ENCODE peak calls at places on chromosome 10, in five cellular contexts. S, Y, O, A and H are unnamed samples.

GRCh38 chr10:123428302-123428701 is 237.9 kb upstream of the GPR26 start:
- DNase-seq in O (no peak), A (peak), S (no peak), Y (no peak), H (no peak)

GRCh38 chr10:72162978-72163377 is 52.8 kb upstream of the ANAPC16 start:
- DNase-seq in Y (no peak), O (peak), S (no peak), A (peak), H (peak)

GRCh38 chr10:116973946-116974345 is 31.0 kb downstream of the SHTN1 start:
- DNase-seq in S (no peak), O (no peak), A (no peak), Y (no peak), H (no peak)

GRCh38 chr10:68471063-68471585 is 649 bp downstream of the DNA2 start:
- DNase-seq in O (peak), A (peak), Y (no peak), S (peak), H (no peak)

GRCh38 chr10:48439581-48440041 is 133.1 kb downstream of the MAPK8 start:
- DNase-seq in O (no peak), A (no peak), Y (peak), S (peak), H (no peak)

GRCh38 chr10:50367732-50368131 is 116.4 kb upstream of the ASAH2 start:
- DNase-seq in S (peak), O (peak), Y (peak), A (peak), H (peak)

GRCh38 chr10:63711361-63711760 is 190.2 kb downstream of the REEP3 start:
- DNase-seq in A (peak), O (no peak), S (peak), Y (no peak), H (no peak)

GRCh38 chr10:24851595-24851994 is 100.8 kb downstream of the PRTFDC1 start:
- DNase-seq in O (no peak), S (no peak), A (no peak), Y (peak), H (no peak)

GRCh38 chr10:116952729-116953128 is 52.3 kb downstream of the SHTN1 start:
- DNase-seq in O (no peak), A (no peak), S (no peak), Y (no peak), H (no peak)

GRCh38 chr10:88841316-88842111 is 10.1 kb downstream of the ANKRD22 start:
- DNase-seq in Y (no peak), S (no peak), O (no peak), A (no peak), H (no peak)

DNA sequence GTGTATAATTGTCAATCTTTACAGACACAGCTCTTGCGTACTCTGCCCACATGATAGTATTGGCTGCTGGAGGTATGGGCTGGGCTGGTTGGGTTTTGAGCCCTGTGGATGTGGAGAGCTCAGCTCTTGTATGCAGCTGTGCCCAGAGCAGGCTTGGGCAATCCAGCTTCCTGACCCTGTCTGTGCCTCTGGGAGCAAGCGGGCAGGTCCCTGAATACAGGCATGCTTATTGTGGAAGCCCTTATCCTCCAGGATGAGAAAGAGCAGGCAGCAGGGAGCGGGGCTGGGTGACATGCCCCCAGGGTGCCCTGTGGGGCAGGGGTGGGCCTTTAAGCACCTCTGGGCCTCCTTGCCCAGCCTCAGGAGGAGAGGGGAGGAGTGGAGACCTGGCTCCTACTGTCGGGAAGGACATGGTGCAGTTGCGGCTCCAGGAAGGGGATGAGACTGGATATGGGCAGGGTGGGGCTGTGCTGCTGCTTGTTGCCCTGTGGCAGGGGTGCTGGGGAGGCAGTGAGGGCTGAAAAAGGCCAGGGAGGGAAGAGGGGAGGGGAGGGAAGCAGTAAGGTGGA is 32.7 kb upstream of the SH2D4B start:
- DNase-seq in Y (peak), S (no peak), A (no peak), O (peak), H (no peak)
- H3K9ac ChIP-seq in Y (no peak), S (no peak), A (no peak), O (no peak), H (peak)

GRCh38 chr10:124717358-124717757 is 26.8 kb downstream of the FAM53B start:
- DNase-seq in S (no peak), O (no peak), Y (no peak), A (no peak), H (no peak)

GRCh38 chr10:124712704-124713407 is 31.3 kb downstream of the FAM53B start:
- DNase-seq in O (no peak), A (no peak), Y (no peak), S (no peak), H (no peak)

GRCh38 chr10:124713679-124714298 is 30.4 kb downstream of the FAM53B start:
- DNase-seq in S (no peak), A (no peak), Y (no peak), O (no peak), H (no peak)

GRCh38 chr10:124717911-124718734 is 26.1 kb downstream of the FAM53B start:
- DNase-seq in A (no peak), Y (no peak), O (peak), S (no peak), H (no peak)

GRCh38 chr10:124715479-124715878 is 28.7 kb downstream of the FAM53B start:
- DNase-seq in Y (no peak), S (no peak), A (no peak), O (no peak), H (no peak)
- H3K27ac ChIP-seq in Y (no peak), S (no peak), A (no peak), O (no peak), H (no peak)

GRCh38 chr10:61749271-61749670 is 86.5 kb downstream of the CABCOCO1 start:
- DNase-seq in A (peak), S (no peak), Y (no peak), O (no peak), H (no peak)

GRCh38 chr10:61750943-61751471 is 88.3 kb downstream of the CABCOCO1 start:
- DNase-seq in A (peak), Y (peak), S (peak), O (peak), H (peak)

GRCh38 chr10:61752111-61753011 is 89.6 kb downstream of the CABCOCO1 start:
- DNase-seq in Y (no peak), O (peak), A (peak), S (no peak), H (no peak)

GRCh38 chr10:61753453-61753852 is 90.7 kb downstream of the CABCOCO1 start:
- DNase-seq in A (no peak), S (no peak), O (no peak), Y (no peak), H (no peak)

DNA sequence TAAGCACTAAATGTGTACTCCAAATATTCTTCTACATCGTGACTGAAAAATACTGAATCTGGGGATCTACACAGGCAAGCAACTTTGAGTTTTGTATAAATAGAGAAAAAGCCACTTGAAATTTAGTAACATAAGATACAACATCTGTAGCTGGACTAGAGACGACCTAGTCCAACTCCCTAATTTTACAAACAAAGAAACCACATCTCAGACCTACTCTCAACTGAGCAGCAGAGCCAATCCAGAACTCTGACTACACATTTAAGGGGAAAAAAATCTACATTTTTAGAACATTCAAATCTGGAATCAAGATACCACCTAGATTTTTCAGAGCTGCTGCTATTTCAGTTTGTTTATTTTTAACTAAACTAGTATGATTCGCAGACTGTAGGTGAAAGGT is 88.9 kb downstream of the CABCOCO1 start:
- DNase-seq in A (peak), Y (no peak), O (no peak), S (no peak), H (no peak)
- H3K9ac ChIP-seq in A (peak), Y (no peak), O (no peak), S (no peak), H (no peak)

DNA sequence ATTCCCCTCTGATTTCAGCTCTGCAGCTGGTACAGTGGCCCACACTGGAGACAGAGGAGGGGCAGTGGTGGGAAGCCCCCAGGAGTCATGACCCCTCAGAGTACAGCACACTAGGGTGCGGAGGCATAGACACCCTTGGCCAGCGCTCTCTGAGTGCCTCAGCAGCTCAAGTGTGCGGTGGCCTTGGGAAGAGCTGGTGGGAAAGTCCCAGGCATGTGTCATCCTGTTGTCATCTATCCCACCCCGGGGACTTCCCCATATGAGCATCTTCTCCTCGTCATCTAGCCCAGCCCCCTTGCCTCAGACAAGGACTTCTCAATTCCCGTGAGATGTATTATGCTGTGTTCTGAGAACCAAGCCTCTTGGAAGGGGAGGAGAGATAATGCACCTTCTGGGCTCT is 15.6 kb upstream of the PPIF start:
- DNase-seq in Y (no peak), S (no peak), A (peak), O (peak), H (peak)
- H3K27ac ChIP-seq in Y (no peak), S (no peak), A (peak), O (peak), H (peak)

DNA sequence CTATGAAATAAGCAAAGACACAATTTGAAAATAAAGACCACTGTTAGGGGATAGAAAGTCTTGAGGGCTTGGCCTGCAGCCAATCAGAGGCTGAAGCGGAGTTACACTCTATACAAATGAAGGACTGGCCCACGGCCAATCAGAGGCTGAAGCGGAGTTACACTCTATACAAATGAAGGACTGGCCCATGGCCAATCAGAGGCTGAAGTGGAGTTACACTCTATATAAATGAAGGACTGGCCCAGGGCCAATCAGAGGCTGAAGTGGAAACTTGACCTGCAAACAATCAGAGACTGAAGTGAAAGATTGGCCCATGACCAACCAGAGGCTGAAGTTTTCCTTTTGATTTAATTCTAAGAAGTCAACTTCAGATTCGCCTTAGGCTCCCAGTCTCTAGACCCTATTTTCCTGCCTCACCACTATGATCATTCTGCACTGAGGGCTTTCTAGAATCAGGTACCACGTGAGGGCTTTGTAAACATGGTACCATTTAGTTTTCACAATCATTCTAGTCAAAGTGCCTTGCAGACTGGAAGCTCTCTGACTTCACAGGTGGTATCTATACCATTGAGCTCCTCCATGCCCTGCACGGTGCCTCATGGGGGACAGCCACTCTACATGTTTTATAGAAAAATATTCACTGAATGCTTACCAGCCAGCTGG is 106.6 kb downstream of the ABLIM1 start:
- DNase-seq in O (no peak), A (no peak), Y (peak), S (no peak), H (no peak)
- H3K9ac ChIP-seq in O (no peak), A (no peak), Y (no peak), S (no peak), H (no peak)

GRCh38 chr10:104143829-104144228 is 21.9 kb downstream of the SFR1 start:
- DNase-seq in S (no peak), Y (no peak), A (no peak), O (no peak), H (no peak)

GRCh38 chr10:104139221-104139620 is 17.2 kb downstream of the SFR1 start:
- DNase-seq in A (peak), S (peak), O (no peak), Y (no peak), H (no peak)

GRCh38 chr10:104142081-104142480 is 20.1 kb downstream of the SFR1 start:
- DNase-seq in O (no peak), S (peak), A (no peak), Y (no peak), H (no peak)

DNA sequence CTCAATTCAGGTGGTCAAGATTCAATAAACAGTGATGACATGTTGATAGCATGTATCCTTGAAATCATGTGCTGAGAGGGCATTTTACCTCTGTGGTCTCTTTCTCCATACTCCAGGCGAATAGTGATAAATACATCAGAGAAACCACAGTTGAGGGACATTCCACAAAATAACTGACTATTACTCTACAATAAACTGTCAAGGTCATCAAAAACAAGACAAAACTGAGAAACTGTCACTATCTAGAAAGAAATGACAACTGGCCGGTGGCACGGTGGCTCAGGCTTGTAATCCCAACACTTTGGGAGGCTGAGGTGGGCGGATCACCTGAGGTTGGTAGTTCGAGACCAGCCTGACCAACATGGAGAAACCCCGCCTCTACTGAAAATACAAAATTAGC is 16.2 kb downstream of the SFR1 start:
- DNase-seq in Y (no peak), S (no peak), O (no peak), A (no peak), H (no peak)
- H3K27ac ChIP-seq in Y (no peak), S (no peak), O (no peak), A (no peak), H (no peak)

GRCh38 chr10:5666324-5667220 is at the start of gene ASB13:
- DNase-seq in Y (peak), A (peak), O (peak), S (peak), H (no peak)
- H3K9ac ChIP-seq in Y (peak), A (peak), O (peak), S (peak), H (peak)

GRCh38 chr10:128062837-128063563 is 63.2 kb downstream of the MKI67 start:
- DNase-seq in Y (no peak), S (no peak), O (no peak), A (no peak), H (no peak)
- H3K27ac ChIP-seq in Y (peak), S (no peak), O (peak), A (no peak), H (peak)

GRCh38 chr10:18400201-18400910 is 251.0 kb downstream of the NSUN6 start:
- DNase-seq in Y (peak), S (peak), A (no peak), O (no peak), H (no peak)
- H3K9ac ChIP-seq in Y (peak), S (peak), A (no peak), O (no peak), H (no peak)

DNA sequence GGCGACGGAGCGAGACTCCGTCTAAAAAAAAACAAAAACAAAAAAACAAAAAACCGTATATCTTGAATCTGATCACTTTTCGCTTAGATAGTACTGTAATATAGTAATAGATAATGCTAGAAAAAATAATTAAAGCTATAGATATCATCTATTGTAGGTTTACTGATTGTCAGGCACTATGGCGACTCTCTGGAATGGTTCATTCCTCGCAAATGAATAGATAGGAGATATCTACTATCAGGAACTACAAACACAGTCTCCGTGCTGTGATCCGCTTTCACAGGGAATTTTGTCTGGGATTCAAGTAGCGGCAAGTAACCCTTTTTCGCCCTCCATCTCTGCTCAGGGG is 342 bp upstream of the MEIG1 start:
- DNase-seq in Y (no peak), S (no peak), A (no peak), O (no peak), H (no peak)
- H3K27ac ChIP-seq in Y (peak), S (no peak), A (no peak), O (peak), H (peak)